ENCODE peak calls at places on chromosomes 7 and 10, in seven cellular contexts. T is mesothelial cell of epicardium, J is endodermal cell, B is mucosa of descending colon, E is thyroid gland, X is GM13977, U is astrocyte. M is an unnamed sample.

GRCh38 chr7:5610500-5611186 is 170.8 kb downstream of the RNF216 start:
- DNase-seq in T (no peak), J (peak), B (no peak), E (no peak), X (no peak), U (no peak), M (no peak)

GRCh38 chr10:48255722-48256121 is 18.8 kb downstream of the FRMPD2 start:
- DNase-seq in T (no peak), J (no peak), B (no peak), E (no peak), X (no peak), U (no peak), M (no peak)

GRCh38 chr10:30858499-30858898 is 173.2 kb downstream of the ZNF438 start:
- DNase-seq in T (no peak), J (no peak), B (no peak), E (no peak), X (no peak), U (peak), M (no peak)

GRCh38 chr10:22824984-22825383 is 102.9 kb upstream of the ARMC3 start:
- DNase-seq in T (no peak), J (no peak), B (no peak), E (no peak), X (no peak), U (peak), M (no peak)

GRCh38 chr7:2959828-2960599 is 83.7 kb downstream of the CARD11 start:
- DNase-seq in T (no peak), J (peak), B (peak), E (no peak), X (no peak), U (no peak), M (no peak)

GRCh38 chr7:949021-949934 is 5.2 kb downstream of the ADAP1 start:
- DNase-seq in T (no peak), J (peak), B (peak), E (no peak), X (no peak), U (no peak), M (peak)

GRCh38 chr7:103636153-103636552 is 190.1 kb upstream of the SLC26A5 start:
- DNase-seq in T (no peak), J (peak), B (no peak), E (no peak), X (no peak), U (peak), M (no peak)

GRCh38 chr7:157652954-157653826 is 316.4 kb downstream of the DNAJB6 start:
- DNase-seq in T (no peak), J (peak), B (no peak), E (no peak), X (no peak), U (no peak), M (no peak)

GRCh38 chr10:114391599-114391998 is 12.7 kb downstream of the AFAP1L2 start:
- DNase-seq in T (no peak), J (no peak), B (no peak), E (peak), X (no peak), U (no peak), M (no peak)

GRCh38 chr10:128149267-128149666 is 23.0 kb upstream of the MKI67 start:
- DNase-seq in T (no peak), J (no peak), B (peak), E (no peak), X (no peak), U (no peak), M (no peak)

GRCh38 chr10:4512557-4513286 is 313.3 kb upstream of the AKR1E2 start:
- DNase-seq in T (no peak), J (no peak), B (no peak), E (peak), X (no peak), U (peak), M (no peak)

GRCh38 chr10:47264797-47265281 is 35.2 kb upstream of the GDF10 start:
- DNase-seq in T (no peak), J (no peak), B (no peak), E (no peak), X (no peak), U (no peak), M (no peak)

GRCh38 chr10:17473228-17473950 is 19.0 kb upstream of the ST8SIA6 start:
- DNase-seq in T (no peak), J (no peak), B (no peak), E (no peak), X (no peak), U (no peak), M (no peak)

GRCh38 chr10:17474595-17474994 is 20.2 kb upstream of the ST8SIA6 start:
- DNase-seq in T (no peak), J (peak), B (no peak), E (no peak), X (no peak), U (no peak), M (no peak)

GRCh38 chr10:17475661-17476060 is 21.3 kb upstream of the ST8SIA6 start:
- DNase-seq in T (no peak), J (no peak), B (no peak), E (no peak), X (no peak), U (no peak), M (no peak)

GRCh38 chr10:17479015-17479615 is 24.7 kb upstream of the ST8SIA6 start:
- DNase-seq in T (no peak), J (no peak), B (no peak), E (no peak), X (no peak), U (peak), M (no peak)

DNA sequence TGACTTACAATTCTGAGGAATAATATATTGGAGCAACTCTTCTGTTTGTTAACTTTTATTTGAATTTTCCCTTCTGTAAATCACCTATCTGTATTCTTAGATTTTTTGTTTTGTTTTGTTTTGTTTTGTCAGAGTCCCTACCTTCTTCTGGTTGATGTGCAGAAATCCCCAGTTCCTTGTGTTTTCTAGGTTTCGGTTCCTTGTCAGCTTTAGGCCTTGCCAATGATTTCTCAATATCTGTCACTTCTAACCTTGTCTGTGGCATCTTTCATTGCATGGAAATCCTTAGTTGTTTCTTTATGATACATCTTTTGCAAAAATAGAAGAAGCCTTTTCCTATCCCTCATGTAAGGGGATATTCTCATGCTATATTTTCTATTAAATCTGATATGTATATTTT is 21.7 kb upstream of the ST8SIA6 start:
- DNase-seq in T (no peak), J (no peak), B (no peak), E (no peak), X (no peak), U (no peak), M (no peak)
- TF ChIP-seq CTCF in T (no peak), J (no peak), B (no peak), E (no peak), X (no peak), U (no peak), M (no peak)

GRCh38 chr10:100876575-100877158 is 36.1 kb upstream of the SLF2 start:
- DNase-seq in T (no peak), J (no peak), B (no peak), E (no peak), X (no peak), U (no peak), M (no peak)
- TF ChIP-seq CTCF in T (no peak), J (no peak), B (no peak), E (no peak), X (no peak), U (no peak), M (no peak)

GRCh38 chr7:21261627-21262564 is 166.0 kb upstream of the SP4 start:
- DNase-seq in T (no peak), J (peak), B (no peak), E (peak), X (peak), U (peak), M (peak)
- TF ChIP-seq CTCF in T (peak), J (peak), B (no peak), E (no peak), X (peak), U (peak), M (no peak)

GRCh38 chr10:91206427-91206826 is 14.0 kb upstream of the PCGF5 start:
- DNase-seq in T (no peak), J (peak), B (no peak), E (no peak), X (no peak), U (no peak), M (no peak)
- TF ChIP-seq CTCF in T (no peak), J (peak), B (no peak), E (no peak), X (no peak), U (no peak), M (no peak)

DNA sequence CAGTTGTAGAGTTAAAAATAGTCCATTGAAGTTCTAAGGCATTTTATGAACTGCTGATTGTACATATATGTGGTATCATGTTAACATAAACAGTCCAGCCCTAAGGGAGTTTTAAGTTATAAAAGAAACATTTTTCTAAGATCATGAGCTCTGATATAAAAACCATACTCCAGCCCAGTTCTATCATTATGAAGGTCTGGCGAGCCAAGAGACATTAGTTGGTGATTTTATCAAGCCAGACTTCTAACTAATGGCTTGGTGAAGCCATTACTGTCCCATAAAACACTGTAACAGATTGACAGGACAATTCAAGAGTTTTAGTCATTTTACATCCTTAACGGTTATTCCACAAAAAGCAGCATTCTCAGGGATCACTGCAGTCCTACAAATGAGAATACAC is 221.6 kb downstream of the RNLS start:
- DNase-seq in T (no peak), J (no peak), B (no peak), E (no peak), X (no peak), U (no peak), M (no peak)
- TF ChIP-seq CTCF in T (no peak), J (no peak), B (no peak), E (no peak), X (no peak), U (no peak), M (no peak)

GRCh38 chr7:43583424-43584199 is 704 bp downstream of the STK17A start:
- DNase-seq in T (peak), J (peak), B (peak), E (peak), X (peak), U (no peak), M (peak)
- TF ChIP-seq CTCF in T (no peak), J (peak), B (no peak), E (no peak), X (peak), U (no peak), M (no peak)

GRCh38 chr10:86644412-86645110 is 9.8 kb upstream of the OPN4 start:
- DNase-seq in T (peak), J (peak), B (no peak), E (no peak), X (peak), U (peak), M (no peak)
- TF ChIP-seq CTCF in T (no peak), J (peak), B (no peak), E (no peak), X (peak), U (no peak), M (no peak)

GRCh38 chr7:25029075-25029474 is 49.1 kb upstream of the OSBPL3 start:
- DNase-seq in T (no peak), J (no peak), B (no peak), E (no peak), X (no peak), U (no peak), M (no peak)

GRCh38 chr7:25031432-25031831 is 51.5 kb upstream of the OSBPL3 start:
- DNase-seq in T (no peak), J (no peak), B (no peak), E (no peak), X (no peak), U (no peak), M (no peak)

GRCh38 chr7:25031007-25031406 is 51.0 kb upstream of the OSBPL3 start:
- DNase-seq in T (no peak), J (no peak), B (no peak), E (no peak), X (peak), U (no peak), M (no peak)

GRCh38 chr7:25026156-25026555 is 46.2 kb upstream of the OSBPL3 start:
- DNase-seq in T (no peak), J (peak), B (no peak), E (no peak), X (no peak), U (no peak), M (no peak)

DNA sequence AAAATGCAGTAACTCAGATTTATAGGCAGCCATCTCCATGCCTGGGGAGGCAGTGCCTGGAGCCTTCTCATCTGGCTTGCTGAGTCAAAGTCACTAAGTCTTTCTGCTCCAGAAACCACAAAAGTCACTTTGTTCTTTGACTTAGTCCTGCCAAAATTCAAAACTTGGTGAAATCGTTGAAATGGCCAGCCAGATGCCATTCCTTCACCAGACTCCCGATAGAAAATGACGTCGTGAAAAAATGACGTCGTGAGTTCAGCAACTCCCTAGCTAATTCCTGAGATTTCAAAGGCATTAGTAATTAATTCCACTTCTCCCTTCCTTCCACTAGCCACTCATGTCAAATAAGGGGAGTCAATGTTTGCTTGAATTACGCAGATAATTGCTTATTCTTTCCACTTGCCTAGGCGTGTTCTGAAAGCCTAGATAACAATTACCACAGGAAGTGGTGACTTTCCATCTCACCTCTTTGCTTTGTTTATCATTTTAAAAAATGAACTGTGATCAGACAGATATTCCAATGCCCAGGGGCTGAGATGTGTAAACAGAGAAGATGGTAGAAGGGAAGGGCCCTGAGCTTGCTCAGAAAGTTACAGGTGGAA is 48.5 kb upstream of the OSBPL3 start:
- DNase-seq in T (no peak), J (no peak), B (no peak), E (no peak), X (no peak), U (peak), M (no peak)
- TF ChIP-seq CTCF in T (no peak), J (no peak), B (no peak), E (no peak), X (no peak), U (no peak), M (no peak)

GRCh38 chr10:79178070-79178576 is 109.4 kb downstream of the ZMIZ1 start:
- DNase-seq in T (no peak), J (no peak), B (no peak), E (no peak), X (no peak), U (no peak), M (no peak)

GRCh38 chr10:79180619-79181221 is 112.0 kb downstream of the ZMIZ1 start:
- DNase-seq in T (no peak), J (no peak), B (no peak), E (no peak), X (no peak), U (no peak), M (no peak)

GRCh38 chr10:79181227-79181626 is 112.5 kb downstream of the ZMIZ1 start:
- DNase-seq in T (no peak), J (no peak), B (no peak), E (no peak), X (no peak), U (no peak), M (no peak)

GRCh38 chr10:79178614-79179403 is 110.0 kb downstream of the ZMIZ1 start:
- DNase-seq in T (no peak), J (peak), B (no peak), E (peak), X (no peak), U (peak), M (no peak)

DNA sequence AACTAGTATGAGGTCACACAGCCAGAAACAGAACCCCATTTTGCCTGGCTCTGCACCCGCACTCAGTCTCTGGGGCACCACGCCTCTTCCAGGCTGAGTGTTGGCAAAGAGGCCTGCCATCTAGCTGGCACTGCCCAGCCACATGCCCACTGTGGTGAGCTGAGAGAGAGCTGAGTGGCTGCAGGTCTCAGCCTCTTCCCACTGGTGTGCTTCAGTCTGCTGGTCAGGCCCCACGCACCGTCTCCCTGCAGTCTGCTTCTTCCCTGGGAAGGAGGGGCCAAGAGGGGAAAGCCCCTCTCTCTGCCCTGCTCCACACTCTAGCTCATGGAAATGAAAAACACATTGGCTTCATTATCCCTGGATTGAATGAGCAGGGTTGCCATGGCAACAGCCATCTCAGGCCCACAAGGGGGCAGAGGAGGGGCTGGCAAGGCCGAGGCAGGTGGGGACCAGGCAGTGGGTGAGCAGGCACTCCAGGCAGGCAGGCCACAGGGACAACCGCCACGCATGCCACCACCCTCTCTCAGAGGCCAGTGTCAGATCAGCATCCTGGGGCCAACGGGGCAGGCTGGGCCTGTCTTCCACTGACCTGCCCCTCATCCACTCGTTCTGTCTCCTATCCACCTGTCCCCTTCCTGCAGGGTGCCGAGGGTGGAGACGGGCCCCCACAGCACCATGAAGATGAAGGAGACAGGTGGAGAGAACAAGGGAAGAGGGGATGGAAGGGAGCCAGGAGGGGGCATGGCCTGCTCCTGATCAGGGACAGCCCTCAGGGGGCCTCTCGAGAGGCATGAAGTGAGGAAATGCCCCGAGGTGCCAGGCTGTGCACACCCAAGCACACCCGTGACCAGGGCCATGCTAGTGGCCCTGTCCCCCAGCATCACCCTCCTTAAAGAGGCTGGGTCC is 110.9 kb downstream of the ZMIZ1 start:
- DNase-seq in T (no peak), J (peak), B (no peak), E (no peak), X (no peak), U (peak), M (no peak)
- TF ChIP-seq CTCF in T (no peak), J (peak), B (no peak), E (no peak), X (no peak), U (no peak), M (no peak)

GRCh38 chr7:35599061-35599460 is 95.9 kb downstream of the HERPUD2 start:
- DNase-seq in T (no peak), J (no peak), B (no peak), E (no peak), X (no peak), U (no peak), M (no peak)

GRCh38 chr7:35596061-35596460 is 98.9 kb downstream of the HERPUD2 start:
- DNase-seq in T (no peak), J (no peak), B (no peak), E (no peak), X (no peak), U (peak), M (no peak)

GRCh38 chr7:35588647-35589046 is 106.3 kb downstream of the HERPUD2 start:
- DNase-seq in T (no peak), J (no peak), B (no peak), E (no peak), X (no peak), U (no peak), M (no peak)

GRCh38 chr7:35599642-35600041 is 95.3 kb downstream of the HERPUD2 start:
- DNase-seq in T (no peak), J (no peak), B (no peak), E (no peak), X (no peak), U (no peak), M (no peak)

GRCh38 chr7:35593896-35594295 is 101.0 kb downstream of the HERPUD2 start:
- DNase-seq in T (no peak), J (peak), B (no peak), E (no peak), X (no peak), U (no peak), M (no peak)
- TF ChIP-seq CTCF in T (peak), J (peak), B (no peak), E (no peak), X (peak), U (peak), M (no peak)

M was measured in pancreas.